ENCODE peak calls at places on chromosomes 3 and 15, in five cellular contexts. X, S, I, H and C are unnamed samples.

GRCh38 chr15:75049392-75049791 is 26.0 kb downstream of the PPCDC start:
- DNase-seq in X (no peak), I (peak; percentile 70), S (peak; percentile 63), H (no peak), C (no peak)

GRCh38 chr3:197758512-197758911 is 8.8 kb downstream of the FYTTD1 start:
- DNase-seq in H (no peak), I (no peak), X (no peak), S (no peak), C (no peak)

GRCh38 chr3:107315136-107315535 is 62.1 kb upstream of the CCDC54 start:
- DNase-seq in X (no peak), S (no peak), I (no peak), H (no peak), C (no peak)

GRCh38 chr15:68379759-68380290 is 52.1 kb downstream of the ITGA11 start:
- DNase-seq in S (no peak), X (no peak), H (no peak), I (no peak), C (no peak)

GRCh38 chr3:165837058-165837525 is at the start of gene BCHE:
- DNase-seq in I (peak; percentile 82), H (peak; percentile 50), S (no peak), X (no peak), C (no peak)

GRCh38 chr3:196332168-196332567 is 6.0 kb downstream of the TM4SF19 start:
- DNase-seq in X (no peak), I (no peak), H (no peak), S (no peak), C (no peak)

GRCh38 chr3:11272913-11273574 is 847 bp downstream of the ATG7 start:
- DNase-seq in I (no peak), S (no peak), X (no peak), H (no peak), C (no peak)

GRCh38 chr3:158160958-158161357 is 51.1 kb downstream of the RSRC1 start:
- DNase-seq in X (no peak), H (no peak), I (no peak), S (no peak), C (no peak)

GRCh38 chr3:159837725-159838124 is 150.9 kb upstream of the IL12A start:
- DNase-seq in X (no peak), S (no peak), H (peak; percentile 41), I (no peak), C (no peak)

GRCh38 chr15:36426696-36427095 is 152.7 kb upstream of the CDIN1 start:
- DNase-seq in I (no peak), X (no peak), S (no peak), H (no peak), C (no peak)

GRCh38 chr15:73902121-73903020 is 23.9 kb upstream of the LOXL1 start:
- DNase-seq in I (no peak), X (no peak), H (no peak), S (no peak), C (no peak)

GRCh38 chr3:127820871-127821853 is 1.2 kb downstream of the MGLL start:
- DNase-seq in H (no peak), S (peak; percentile 80), I (no peak), X (no peak), C (no peak)

GRCh38 chr3:150419959-150420358 is 11.9 kb downstream of the TSC22D2 start:
- DNase-seq in S (no peak), X (no peak), H (no peak), I (no peak), C (no peak)

GRCh38 chr3:186219211-186219638 is 110.3 kb upstream of the ETV5 start:
- DNase-seq in X (peak; percentile 15), S (no peak), I (no peak), H (no peak), C (no peak)

GRCh38 chr3:131072099-131072559 is 45.5 kb downstream of the NEK11 start:
- DNase-seq in X (no peak), S (no peak), I (peak; percentile 39), H (no peak), C (no peak)

GRCh38 chr3:42804831-42805821 is 836 bp upstream of the HIGD1A start:
- DNase-seq in I (no peak), X (no peak), H (peak; percentile 70), S (peak; percentile 35), C (peak; percentile 76)

GRCh38 chr15:50181206-50181982 is 602 bp upstream of the SLC27A2 start:
- DNase-seq in I (no peak), X (no peak), H (no peak), S (no peak), C (no peak)
- H3K4me3 ChIP-seq in I (peak overlapping the region; percentile 53), X (peak overlapping the region; percentile 74), H (peak overlapping the region; percentile 69), S (peak overlapping the region; percentile 71), C (peak overlapping the region; percentile 83)

GRCh38 chr15:88986949-88987589 is 73.9 kb upstream of the MFGE8 start:
- DNase-seq in I (no peak), X (no peak), S (no peak), H (no peak), C (peak; percentile 67)
- TF ChIP-seq CTCF in I (no peak), X (peak; percentile 10), S (no peak), H (peak; percentile 19), C (peak; percentile 1)

GRCh38 chr15:40731034-40731433 is 24.0 kb downstream of the RMDN3 start:
- DNase-seq in X (no peak), S (no peak), I (peak; percentile 95), H (no peak), C (no peak)
- H3K4me3 ChIP-seq in X (no peak overlapping the region), S (no peak overlapping the region), I (no peak overlapping the region), H (no peak overlapping the region), C (no peak overlapping the region)

DNA sequence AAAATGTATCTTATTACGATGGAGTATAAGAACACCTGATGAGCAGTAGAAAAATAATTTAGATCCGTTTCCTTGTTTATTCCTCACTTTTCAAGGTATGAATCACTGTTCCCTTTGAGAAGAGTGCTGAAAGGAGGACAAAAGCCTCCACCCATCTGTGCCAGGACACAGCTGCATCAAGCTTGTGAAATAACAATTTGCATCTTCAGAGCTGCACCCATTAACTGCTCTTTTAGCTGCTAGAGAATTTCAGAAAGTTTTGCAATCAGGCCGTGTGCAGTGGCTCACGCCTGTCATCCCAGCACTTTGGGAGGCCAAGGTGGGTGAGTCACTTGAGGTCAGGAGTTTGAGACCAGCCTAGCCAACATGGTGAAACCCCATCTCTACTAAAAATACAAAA is 9.6 kb downstream of the CLDND1 start:
- DNase-seq in H (no peak), S (no peak), I (no peak), X (no peak), C (no peak)
- TF ChIP-seq CTCF in H (no peak), S (no peak), I (no peak), X (no peak), C (no peak)

GRCh38 chr15:65337436-65338070 is 33.1 kb downstream of the RNU5B-1 start:
- DNase-seq in H (no peak), S (no peak), I (peak; percentile 52), X (peak; percentile 39), C (no peak)
- H3K4me3 ChIP-seq in H (no peak overlapping the region), S (no peak overlapping the region), I (no peak overlapping the region), X (no peak overlapping the region), C (no peak overlapping the region)

GRCh38 chr3:138829097-138829496 is 5.6 kb downstream of the PIK3CB start:
- DNase-seq in I (no peak), X (no peak), H (no peak), S (no peak), C (no peak)

GRCh38 chr3:138835177-138835757 is 539 bp upstream of the PIK3CB start:
- DNase-seq in X (no peak), S (no peak), H (no peak), I (no peak), C (no peak)

GRCh38 chr3:138833908-138834358 is 795 bp downstream of the PIK3CB start:
- DNase-seq in S (no peak), X (peak; percentile 10), H (peak; percentile 13), I (peak; percentile 12), C (no peak)

GRCh38 chr3:138829886-138830510 is 4.7 kb downstream of the PIK3CB start:
- DNase-seq in S (no peak), X (no peak), I (no peak), H (no peak), C (no peak)

DNA sequence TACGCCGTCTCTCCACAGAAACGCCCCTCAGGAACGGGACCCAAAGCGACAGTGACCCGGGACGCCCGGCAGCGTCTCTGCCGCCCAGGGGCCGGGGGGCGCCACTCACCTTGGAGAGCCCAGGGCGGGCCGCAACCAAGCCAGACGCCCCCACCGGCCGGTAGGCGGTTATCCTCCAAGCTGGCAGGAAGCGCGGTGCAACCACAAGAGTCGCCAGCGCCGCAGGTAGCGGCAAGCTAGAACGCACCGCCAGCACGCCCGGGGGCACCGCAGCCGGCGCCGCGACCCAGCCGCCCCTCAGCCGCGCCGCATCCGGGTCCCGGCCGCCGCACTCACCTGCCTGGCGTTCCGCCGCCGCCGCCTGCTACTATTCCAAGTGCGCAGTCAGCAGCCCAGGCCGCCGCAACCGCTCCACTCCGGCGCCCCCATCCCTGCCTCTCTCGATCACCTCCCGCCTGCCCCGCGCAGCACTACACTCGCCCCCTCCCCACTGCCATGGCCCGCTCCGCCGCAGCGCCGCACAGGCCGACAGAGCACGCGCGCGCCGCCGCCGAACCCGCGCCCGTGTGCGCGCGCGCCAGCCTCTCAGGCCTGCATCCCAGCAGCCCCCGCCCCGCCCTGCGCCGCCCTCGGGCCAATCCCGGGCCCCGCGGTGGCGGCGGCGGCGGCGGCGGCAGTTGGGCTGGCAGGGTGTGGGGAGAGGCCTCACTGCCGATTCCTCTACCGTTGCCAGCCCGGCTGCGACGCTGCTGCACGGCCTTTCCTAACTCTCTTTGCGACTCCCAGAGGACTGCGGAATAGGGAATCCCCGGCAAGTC is at the start of gene PIK3CB:
- DNase-seq in H (peak; percentile 97), X (peak; percentile 92), I (peak; percentile 96), S (peak; percentile 93), C (peak; percentile 88)
- TF ChIP-seq CTCF in H (peak; percentile 44), X (peak; percentile 45), I (peak; percentile 36), S (peak; percentile 50), C (peak; percentile 69)

DNA sequence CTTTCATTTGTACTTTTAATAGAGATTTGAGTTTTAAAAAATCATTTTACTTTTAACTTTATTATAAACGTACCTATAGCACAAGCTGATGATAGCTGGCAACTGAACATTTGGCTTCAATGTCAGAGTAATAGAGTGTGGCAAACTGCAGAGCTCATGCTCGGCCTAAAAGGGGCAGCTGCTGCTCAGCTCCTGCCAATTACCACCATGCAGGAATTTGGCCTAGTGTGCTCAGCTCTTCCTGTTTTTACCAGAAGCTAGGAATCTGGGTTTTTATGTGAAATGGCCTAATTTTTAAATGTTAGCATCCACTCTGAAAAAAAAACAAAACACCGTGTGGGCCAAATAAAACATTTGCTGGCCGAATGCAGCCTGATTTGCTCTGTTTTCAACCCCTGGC is 1.8 kb downstream of the IFT122 start:
- DNase-seq in H (no peak), I (no peak), X (no peak), S (no peak), C (no peak)
- H3K4me3 ChIP-seq in H (no peak overlapping the region), I (peak overlapping the region; percentile 79), X (no peak overlapping the region), S (no peak overlapping the region), C (no peak overlapping the region)